ENCODE peak calls at places on chromosomes 3 and 15, in six cellular contexts. V is A549, B is GM12878, G is K562, C is endothelial cell of umbilical vein, A is HepG2. X is an unnamed sample.

GRCh38 chr3:121483290-121483689 is 62.5 kb downstream of the POLQ start:
- DNase-seq in V (no peak), B (no peak), G (no peak), C (no peak), A (no peak), X (no peak)

GRCh38 chr3:45583021-45583851 is 11.3 kb upstream of the LIMD1 start:
- DNase-seq in V (no peak), B (no peak), G (no peak), C (no peak), A (peak), X (no peak)

GRCh38 chr15:74776851-74777768 is 4.8 kb upstream of the CSK start:
- DNase-seq in V (no peak), B (peak), G (no peak), C (peak), A (no peak), X (peak)

GRCh38 chr15:100113351-100114075 is 228.3 kb downstream of the ADAMTS17 start:
- DNase-seq in V (no peak), B (no peak), G (no peak), C (no peak), A (no peak), X (no peak)

GRCh38 chr15:31437686-31438085 is 111.1 kb downstream of the KLF13 start:
- DNase-seq in V (no peak), B (no peak), G (no peak), C (no peak), A (no peak), X (peak)

GRCh38 chr3:12750223-12750622 is 8.8 kb downstream of the TMEM40 start:
- DNase-seq in V (peak), B (no peak), G (peak), C (peak), A (peak), X (no peak)

GRCh38 chr3:100299031-100299430 is 35.5 kb upstream of the NIT2 start:
- DNase-seq in V (no peak), B (no peak), G (no peak), C (no peak), A (no peak), X (no peak)

GRCh38 chr3:24650839-24651238 is 156.2 kb upstream of the THRB start:
- DNase-seq in V (no peak), B (no peak), G (no peak), C (no peak), A (no peak), X (no peak)

GRCh38 chr15:65375871-65376552 is 1.8 kb downstream of the IGDCC3 start:
- DNase-seq in V (no peak), B (no peak), G (no peak), C (no peak), A (no peak), X (no peak)

GRCh38 chr3:186588619-186589018 is 18.1 kb downstream of the DNAJB11 start:
- DNase-seq in V (no peak), B (no peak), G (peak), C (no peak), A (no peak), X (no peak)

GRCh38 chr15:92839696-92840095 is 60.4 kb upstream of the CHD2 start:
- DNase-seq in V (no peak), B (no peak), G (no peak), C (no peak), A (no peak), X (no peak)

GRCh38 chr3:65732060-65732933 is 306.4 kb downstream of the MAGI1 start:
- DNase-seq in V (peak), B (peak), G (peak), C (peak), A (peak), X (peak)

GRCh38 chr3:66747251-66747650 is 246.4 kb upstream of the LRIG1 start:
- DNase-seq in V (no peak), B (no peak), G (no peak), C (no peak), A (no peak), X (no peak)

GRCh38 chr3:12323237-12323636 is 34.4 kb downstream of the PPARG start:
- DNase-seq in V (no peak), B (no peak), G (no peak), C (no peak), A (no peak), X (peak)

GRCh38 chr3:121627211-121627610 is 33.5 kb downstream of the HCLS1 start:
- DNase-seq in V (no peak), B (no peak), G (no peak), C (no peak), A (no peak), X (no peak)

GRCh38 chr3:124263168-124263567 is 271.2 kb upstream of the ROPN1 start:
- DNase-seq in V (peak), B (no peak), G (no peak), C (peak), A (no peak), X (peak)

GRCh38 chr15:100713163-100713867 is 110.9 kb downstream of the ASB7 start:
- DNase-seq in V (peak), B (no peak), G (no peak), C (peak), A (peak), X (no peak)

GRCh38 chr3:122427857-122428471 is 12.1 kb upstream of the WDR5B start:
- DNase-seq in V (no peak), B (no peak), G (no peak), C (no peak), A (no peak), X (no peak)

GRCh38 chr3:105801397-105801796 is 67.4 kb downstream of the CBLB start:
- DNase-seq in V (no peak), B (peak), G (no peak), C (no peak), A (no peak), X (no peak)

GRCh38 chr15:40302288-40302886 is 5.3 kb downstream of the PLCB2 start:
- DNase-seq in V (no peak), B (no peak), G (no peak), C (no peak), A (no peak), X (no peak)

GRCh38 chr3:125231895-125232294 is 19.3 kb upstream of the SLC12A8 start:
- DNase-seq in V (no peak), B (no peak), G (no peak), C (peak), A (no peak), X (no peak)

GRCh38 chr3:23979569-23979968 is 34.5 kb downstream of the NR1D2 start:
- DNase-seq in V (no peak), B (no peak), G (no peak), C (no peak), A (no peak), X (no peak)

DNA sequence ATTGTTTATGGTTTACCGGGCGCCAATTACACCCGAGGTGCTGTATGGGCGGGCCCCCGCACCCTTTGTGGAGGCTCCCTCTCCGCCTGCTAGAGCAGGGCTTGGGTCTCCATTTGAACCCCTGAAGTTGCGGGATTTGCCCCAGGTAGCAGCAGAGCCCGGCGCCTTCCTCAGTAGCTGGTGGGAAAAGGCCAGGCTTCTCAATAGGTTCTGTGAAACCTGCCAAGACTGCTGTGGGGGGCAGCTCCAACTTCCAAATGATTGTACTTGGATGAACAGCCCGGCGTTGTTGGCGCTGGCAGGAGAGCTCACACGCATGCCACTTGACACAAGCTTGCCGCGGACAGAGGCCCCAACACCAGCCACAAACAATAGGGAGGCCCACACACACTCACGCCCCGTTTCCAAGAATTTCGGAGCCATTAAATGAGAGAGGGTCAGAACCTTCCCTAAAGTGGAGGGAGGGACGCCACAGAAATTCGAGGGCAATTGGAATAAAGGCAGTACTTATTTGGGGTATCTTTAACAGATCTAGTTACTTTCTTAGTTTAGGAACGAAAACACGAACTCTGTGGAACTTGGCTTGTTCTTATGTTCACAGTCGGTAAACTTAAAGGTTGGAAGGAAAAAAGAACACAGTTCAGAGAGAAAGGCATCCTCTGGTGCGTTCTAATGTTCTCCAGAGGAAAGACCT is 1.4 kb downstream of the EPHB3 start:
- DNase-seq in V (no peak), B (no peak), G (no peak), C (no peak), A (no peak), X (no peak)
- TF ChIP-seq MYC in V (no peak), B (no peak), G (no peak), C (no peak), A (no peak), X (no peak)

GRCh38 chr3:134643150-134643675 is 7.6 kb downstream of the KY start:
- DNase-seq in V (no peak), B (no peak), G (no peak), C (no peak), A (no peak), X (no peak)

GRCh38 chr3:134646086-134646485 is 4.7 kb downstream of the KY start:
- DNase-seq in V (no peak), B (no peak), G (no peak), C (no peak), A (no peak), X (no peak)

GRCh38 chr3:134642445-134643149 is 8.2 kb downstream of the KY start:
- DNase-seq in V (no peak), B (no peak), G (no peak), C (no peak), A (no peak), X (no peak)

GRCh38 chr3:134645515-134645914 is 5.3 kb downstream of the KY start:
- DNase-seq in V (no peak), B (no peak), G (no peak), C (no peak), A (no peak), X (no peak)

GRCh38 chr3:134644731-134645514 is 5.9 kb downstream of the KY start:
- DNase-seq in V (no peak), B (no peak), G (no peak), C (no peak), A (no peak), X (no peak)
- TF ChIP-seq MYC in V (no peak), B (no peak), G (no peak), C (no peak), A (no peak), X (no peak)

DNA sequence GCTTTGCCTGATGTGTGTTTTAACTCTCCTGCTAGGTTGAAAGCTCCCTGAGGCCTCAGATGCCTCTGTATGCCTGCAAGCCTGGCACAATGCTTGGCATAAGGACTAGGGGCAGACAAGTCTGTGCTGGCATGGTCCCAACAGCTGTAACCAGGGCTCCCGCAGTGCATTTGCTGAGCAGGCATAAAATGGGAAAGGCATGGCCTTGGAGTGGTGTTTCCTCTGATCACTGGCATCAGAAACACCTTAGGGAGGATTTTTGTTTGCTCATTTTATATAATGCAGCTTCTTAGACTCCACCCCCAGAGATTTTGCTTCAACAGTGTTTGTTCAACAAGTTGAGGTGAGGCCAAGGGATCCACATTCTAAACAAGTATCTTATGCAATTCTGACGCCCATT is 43.2 kb downstream of the STARD5 start:
- DNase-seq in V (no peak), B (no peak), G (no peak), C (no peak), A (no peak), X (no peak)
- TF ChIP-seq MYC in V (no peak), B (no peak), G (no peak), C (no peak), A (no peak), X (no peak)

GRCh38 chr3:42786212-42786611 is 13.2 kb upstream of the CCDC13 start:
- DNase-seq in V (no peak), B (no peak), G (no peak), C (no peak), A (no peak), X (no peak)

GRCh38 chr3:42780398-42780797 is 7.3 kb upstream of the CCDC13 start:
- DNase-seq in V (no peak), B (no peak), G (no peak), C (no peak), A (no peak), X (no peak)

GRCh38 chr3:42786631-42787030 is 13.6 kb upstream of the CCDC13 start:
- DNase-seq in V (no peak), B (no peak), G (no peak), C (no peak), A (no peak), X (no peak)

GRCh38 chr3:42778644-42779043 is 5.6 kb upstream of the CCDC13 start:
- DNase-seq in V (no peak), B (no peak), G (no peak), C (no peak), A (no peak), X (no peak)

GRCh38 chr3:42780892-42781700 is 8.0 kb upstream of the CCDC13 start:
- DNase-seq in V (peak), B (peak), G (peak), C (peak), A (peak), X (peak)
- TF ChIP-seq MYC in V (no peak), B (no peak), G (no peak), C (no peak), A (no peak), X (no peak)

DNA sequence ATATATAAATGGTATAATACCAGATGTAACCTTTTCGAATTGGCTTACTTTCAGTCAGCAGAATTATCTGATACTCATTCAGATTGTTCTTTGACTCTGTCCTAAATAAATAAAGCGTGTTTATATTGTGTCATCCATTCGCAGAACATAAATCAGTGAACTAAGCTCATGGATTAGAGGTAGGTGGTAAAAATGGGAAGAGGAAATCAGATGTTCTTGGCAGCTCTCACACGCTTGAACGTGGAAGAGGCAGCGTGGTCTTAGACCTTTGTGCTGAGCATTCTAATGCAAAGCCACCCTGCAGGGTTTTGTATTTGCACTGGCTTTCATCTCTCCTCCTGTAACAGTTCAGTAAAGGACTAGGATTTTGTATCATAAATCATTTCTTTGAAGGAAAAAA is 441.4 kb downstream of the GABRG3 start:
- DNase-seq in V (peak), B (no peak), G (no peak), C (no peak), A (no peak), X (no peak)
- TF ChIP-seq MYC in V (no peak), B (no peak), G (no peak), C (no peak), A (no peak), X (no peak)

X was measured in NB4.